ENCODE peak calls at places on chromosome 6, in nine cellular contexts. V, E, U, I, F, Q, H, X and N are unnamed samples.
A peak's percentile ranks its signal among the peaks of the same experiment; 100 is the strongest.

GRCh38 chr6:33049323-33049722 is 24.1 kb downstream of the HLA-DPA1 start:
- DNase-seq in E (peak; percentile 44), X (no peak), U (no peak), F (peak; percentile 2), Q (no peak), H (no peak), V (no peak), I (no peak), N (no peak)

GRCh38 chr6:143183735-143184134 is 123.0 kb downstream of the AIG1 start:
- DNase-seq in Q (no peak), H (no peak), U (no peak), V (no peak), F (no peak), X (no peak), I (no peak), E (no peak), N (no peak)

GRCh38 chr6:11805259-11806053 is 26.9 kb upstream of the ADTRP start:
- DNase-seq in V (no peak), I (peak; percentile 84), E (no peak), X (no peak), F (no peak), H (no peak), U (no peak), Q (peak; percentile 27), N (no peak)

GRCh38 chr6:137095651-137096238 is 51.0 kb upstream of the IL20RA start:
- DNase-seq in E (peak; percentile 88), H (no peak), U (no peak), Q (no peak), I (no peak), X (no peak), V (no peak), F (no peak), N (no peak)

GRCh38 chr6:34657307-34657978 is 39.1 kb downstream of the ILRUN start:
- DNase-seq in H (no peak), E (peak; percentile 53), F (peak; percentile 91), U (peak; percentile 63), X (no peak), V (peak; percentile 73), Q (peak; percentile 49), I (peak; percentile 75), N (peak; percentile 91)

GRCh38 chr6:107862383-107862782 is 38.3 kb upstream of the SCML4 start:
- DNase-seq in V (no peak), I (no peak), Q (no peak), E (no peak), U (peak; percentile 64), H (no peak), F (no peak), X (no peak), N (no peak)

GRCh38 chr6:130975325-130975724 is 87.7 kb downstream of the EPB41L2 start:
- DNase-seq in U (no peak), E (no peak), H (no peak), F (peak; percentile 53), Q (no peak), V (no peak), I (no peak), X (no peak), N (no peak)

GRCh38 chr6:13614126-13614925 is 809 bp upstream of the NOL7 start:
- DNase-seq in H (peak; percentile 74), I (peak; percentile 63), F (peak; percentile 55), Q (no peak), E (peak; percentile 56), U (peak; percentile 66), X (no peak), V (peak; percentile 65), N (no peak)

GRCh38 chr6:3405679-3406078 is 51.2 kb downstream of the SLC22A23 start:
- DNase-seq in H (no peak), X (no peak), V (no peak), Q (no peak), I (no peak), E (no peak), F (peak; percentile 86), U (no peak), N (peak; percentile 83)

GRCh38 chr6:145929037-145929633 is 35.0 kb downstream of the SHPRH start:
- DNase-seq in E (peak; percentile 63), H (no peak), I (peak; percentile 29), Q (peak; percentile 24), X (no peak), F (peak; percentile 78), V (no peak), U (no peak), N (no peak)

GRCh38 chr6:22470454-22471368 is 98.7 kb upstream of the HDGFL1 start:
- DNase-seq in V (no peak), Q (no peak), U (peak; percentile 77), F (peak; percentile 65), H (no peak), X (no peak), E (no peak), I (peak; percentile 77), N (no peak)

GRCh38 chr6:123588546-123588895 is 48.2 kb downstream of the TRDN start:
- DNase-seq in V (no peak), Q (no peak), U (no peak), I (no peak), X (no peak), F (no peak), H (no peak), E (no peak), N (no peak)

GRCh38 chr6:19849736-19850135 is 12.6 kb downstream of the ID4 start:
- DNase-seq in Q (no peak), F (no peak), H (no peak), I (no peak), V (no peak), X (no peak), E (no peak), U (peak; percentile 64), N (no peak)

GRCh38 chr6:166691741-166692140 is 64.7 kb upstream of the RPS6KA2 start:
- DNase-seq in V (no peak), X (no peak), Q (no peak), U (no peak), I (no peak), F (no peak), H (no peak), E (no peak), N (no peak)

GRCh38 chr6:168319279-168320051 is at the start of gene DACT2:
- DNase-seq in F (no peak), V (no peak), E (no peak), H (no peak), U (no peak), I (peak; percentile 37), X (no peak), Q (no peak), N (no peak)
- H3K4me3 ChIP-seq in F (peak within 1 kb of the TSS; percentile 50), V (peak within 1 kb of the TSS; percentile 34), E (no peak within 1 kb of the TSS), H (peak within 1 kb of the TSS; percentile 34), U (no peak within 1 kb of the TSS), I (peak within 1 kb of the TSS; percentile 36), X (peak within 1 kb of the TSS; percentile 41), Q (no peak within 1 kb of the TSS), N (peak within 1 kb of the TSS; percentile 19)

GRCh38 chr6:29696147-29697129 is 15.5 kb upstream of the ZFP57 start:
- DNase-seq in E (no peak), U (no peak), H (no peak), X (no peak), V (no peak), F (peak; percentile 42), I (no peak), Q (no peak), N (no peak)
- TF ChIP-seq CTCF in E (peak; percentile 70), U (no peak), H (peak; percentile 7), X (peak; percentile 46), V (peak; percentile 34), F (peak; percentile 73), I (no peak), Q (peak; percentile 52), N (peak; percentile 92)

GRCh38 chr6:70956451-70957283 is at the start of gene B3GAT2:
- DNase-seq in V (no peak), E (no peak), X (no peak), Q (no peak), F (peak; percentile 43), U (peak; percentile 5), I (peak; percentile 5), H (no peak), N (no peak)

GRCh38 chr6:70957284-70957617 is 391 bp upstream of the B3GAT2 start:
- DNase-seq in I (no peak), H (no peak), X (no peak), Q (no peak), V (no peak), E (no peak), F (no peak), U (no peak), N (no peak)

GRCh38 chr6:70954750-70955149 is 2.1 kb downstream of the B3GAT2 start:
- DNase-seq in X (no peak), Q (no peak), U (no peak), I (no peak), F (no peak), H (no peak), V (no peak), E (no peak), N (no peak)

GRCh38 chr6:70955441-70956190 is 1.2 kb downstream of the B3GAT2 start:
- DNase-seq in E (peak; percentile 59), H (peak; percentile 90), V (peak; percentile 73), Q (peak; percentile 78), I (peak; percentile 93), X (peak; percentile 21), F (peak; percentile 73), U (peak; percentile 94), N (peak; percentile 19)

DNA sequence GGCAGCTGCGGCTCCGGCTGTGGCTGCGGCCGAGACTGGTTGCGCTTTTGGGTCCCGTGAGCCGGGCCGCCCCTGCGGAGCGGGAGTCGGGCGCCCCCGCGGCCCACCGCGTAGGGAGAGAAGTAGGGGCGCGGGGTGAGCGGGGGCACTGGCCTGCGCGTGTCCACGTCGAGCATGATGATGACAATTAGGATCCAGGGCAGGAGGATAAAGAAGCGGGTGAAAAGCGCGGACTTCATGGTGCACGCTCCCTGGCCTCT is 739 bp downstream of the B3GAT2 start:
- DNase-seq in I (no peak), E (no peak), V (no peak), U (no peak), Q (no peak), F (no peak), X (no peak), H (no peak), N (no peak)
- H3K4me3 ChIP-seq in I (no peak overlapping the region), E (no peak overlapping the region), V (peak overlapping the region; percentile 37), U (peak overlapping the region; percentile 35), Q (no peak overlapping the region), F (peak overlapping the region; percentile 48), X (peak overlapping the region; percentile 41), H (peak overlapping the region; percentile 72), N (peak overlapping the region; percentile 47)

GRCh38 chr6:17469006-17469972 is 75.9 kb downstream of the CAP2 start:
- DNase-seq in H (no peak), E (no peak), U (no peak), X (no peak), I (no peak), F (peak; percentile 23), Q (no peak), V (no peak), N (no peak)
- TF ChIP-seq CTCF in H (peak; percentile 48), E (peak; percentile 16), U (no peak), X (peak; percentile 36), I (no peak), F (peak; percentile 16), Q (peak; percentile 23), V (no peak), N (peak; percentile 44)

DNA sequence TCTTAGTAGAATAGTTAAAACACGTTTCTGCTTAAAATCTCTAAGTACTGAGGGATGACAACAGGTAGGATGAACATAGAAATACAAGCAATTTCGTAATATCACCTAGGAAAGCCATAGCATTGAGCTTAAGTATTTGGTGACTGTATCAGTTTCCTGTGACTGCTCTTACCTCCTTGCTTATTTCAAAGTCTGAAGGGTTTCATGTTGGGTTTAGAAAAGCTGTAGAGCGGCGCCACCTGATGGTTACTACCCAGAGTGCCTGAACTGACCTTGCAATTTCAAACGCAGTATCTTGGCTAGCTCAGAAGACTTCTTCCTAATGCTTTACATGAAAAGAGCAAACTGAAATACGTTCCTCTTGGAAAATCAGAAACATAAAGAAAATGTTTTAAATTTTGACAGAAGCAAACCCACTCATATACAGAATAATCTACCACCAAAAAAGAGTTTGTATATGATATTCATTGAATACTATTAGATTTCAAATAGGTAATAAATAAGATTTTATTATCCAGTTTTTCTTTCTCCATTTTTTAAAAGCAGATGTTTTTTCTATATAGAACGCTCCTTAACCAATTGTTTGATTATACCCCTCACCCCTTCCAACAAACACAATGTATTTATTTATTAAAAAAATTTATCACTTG is 82.3 kb upstream of the RIPOR2 start:
- DNase-seq in H (peak; percentile 76), U (peak; percentile 27), F (peak; percentile 91), Q (no peak), I (peak; percentile 76), E (peak; percentile 87), X (no peak), V (peak; percentile 75), N (peak; percentile 51)
- H3K4me3 ChIP-seq in H (no peak overlapping the region), U (no peak overlapping the region), F (no peak overlapping the region), Q (no peak overlapping the region), I (no peak overlapping the region), E (peak overlapping the region; percentile 10), X (no peak overlapping the region), V (no peak overlapping the region), N (no peak overlapping the region)